ENCODE peak calls at places on chromosomes 12 and 14, in six cellular contexts. C, S, Y, E, J and L are unnamed samples.

GRCh38 chr14:97065305-97066067 is 268.3 kb downstream of the VRK1 start:
- DNase-seq in C (no peak), E (no peak), J (no peak), S (no peak), Y (peak; percentile 83), L (no peak)

GRCh38 chr14:32099473-32099872 is 22.4 kb downstream of the ARHGAP5 start:
- DNase-seq in Y (no peak), S (no peak), J (no peak), C (no peak), E (no peak), L (no peak)

GRCh38 chr12:22684526-22685118 is 59.7 kb downstream of the ETNK1 start:
- DNase-seq in J (no peak), E (peak; percentile 74), Y (peak; percentile 54), S (peak; percentile 59), C (no peak), L (peak; percentile 78)

GRCh38 chr12:100554608-100555077 is 18.8 kb upstream of the GAS2L3 start:
- DNase-seq in S (peak; percentile 88), E (peak; percentile 95), C (no peak), Y (peak; percentile 92), J (no peak), L (peak; percentile 96)

GRCh38 chr12:41034686-41035085 is 153.4 kb upstream of the PDZRN4 start:
- DNase-seq in C (no peak), S (no peak), J (no peak), Y (no peak), E (no peak), L (no peak)

GRCh38 chr14:68229423-68229831 is 409.8 kb downstream of the RAD51B start:
- DNase-seq in S (no peak), C (no peak), Y (no peak), E (no peak), J (no peak), L (no peak)

GRCh38 chr12:101802486-101802885 is 28.3 kb downstream of the GNPTAB start:
- DNase-seq in J (no peak), E (no peak), Y (no peak), C (no peak), S (no peak), L (no peak)

GRCh38 chr14:74475678-74476077 is 17.4 kb downstream of the NPC2 start:
- DNase-seq in E (peak; percentile 60), S (no peak), C (no peak), J (no peak), Y (peak; percentile 45), L (peak; percentile 61)

GRCh38 chr12:85440273-85440672 is 160.3 kb downstream of the ALX1 start:
- DNase-seq in C (no peak), J (no peak), Y (no peak), E (no peak), S (peak; percentile 26), L (no peak)

GRCh38 chr12:47039756-47040155 is 39.7 kb upstream of the PCED1B start:
- DNase-seq in J (no peak), E (no peak), S (no peak), Y (no peak), C (no peak), L (no peak)

GRCh38 chr12:52256165-52256935 is 18.1 kb upstream of the KRT86 start:
- DNase-seq in C (no peak), Y (peak; percentile 17), S (no peak), J (no peak), E (no peak), L (no peak)

GRCh38 chr12:130920711-130921381 is 32.9 kb upstream of the ADGRD1 start:
- DNase-seq in S (peak; percentile 59), C (peak; percentile 38), E (peak; percentile 69), J (no peak), Y (no peak), L (peak; percentile 54)

GRCh38 chr14:85596562-85596961 is 66.6 kb downstream of the FLRT2 start:
- DNase-seq in Y (no peak), C (no peak), J (no peak), S (no peak), E (no peak), L (no peak)

GRCh38 chr12:6684609-6685008 is 4.6 kb downstream of the ZNF384 start:
- DNase-seq in S (peak; percentile 44), C (no peak), Y (peak; percentile 27), J (no peak), E (peak; percentile 40), L (no peak)

GRCh38 chr12:105644770-105645169 is 314.3 kb downstream of the C12orf75 start:
- DNase-seq in C (peak; percentile 15), S (no peak), J (no peak), Y (no peak), E (no peak), L (no peak)

GRCh38 chr14:57293851-57294837 is 25.4 kb downstream of the AP5M1 start:
- DNase-seq in Y (peak; percentile 53), C (no peak), S (peak; percentile 11), E (peak; percentile 49), J (no peak), L (peak; percentile 54)

GRCh38 chr12:69544087-69544486 is 41.2 kb upstream of the CCT2 start:
- DNase-seq in E (no peak), C (no peak), J (no peak), Y (no peak), S (no peak), L (no peak)

GRCh38 chr12:123092866-123093265 is 58.0 kb downstream of the PITPNM2 start:
- DNase-seq in C (no peak), Y (no peak), J (no peak), S (no peak), E (no peak), L (peak; percentile 29)

GRCh38 chr12:124455336-124455735 is 112.1 kb downstream of the NCOR2 start:
- DNase-seq in E (no peak), S (no peak), Y (no peak), C (no peak), J (no peak), L (no peak)

GRCh38 chr12:54936736-54937135 is 47.8 kb downstream of the TESPA1 start:
- DNase-seq in Y (peak; percentile 80), C (no peak), S (no peak), J (no peak), E (no peak), L (no peak)

GRCh38 chr14:74469548-74470518 is 23.3 kb downstream of the NPC2 start:
- DNase-seq in S (no peak), J (no peak), C (no peak), E (no peak), Y (no peak), L (no peak)

GRCh38 chr12:42588981-42589464 is 523 bp downstream of the PRICKLE1 start:
- DNase-seq in S (peak; percentile 73), Y (peak; percentile 64), E (peak; percentile 38), J (peak; percentile 55), C (no peak), L (peak; percentile 61)

GRCh38 chr12:89067436-89067835 is 284.9 kb downstream of the DUSP6 start:
- DNase-seq in C (no peak), E (peak; percentile 91), S (no peak), J (no peak), Y (peak; percentile 96), L (peak; percentile 65)

GRCh38 chr12:131147894-131148293 is 194.2 kb downstream of the ADGRD1 start:
- DNase-seq in J (no peak), S (no peak), Y (no peak), C (no peak), E (no peak), L (no peak)

GRCh38 chr14:52312872-52313492 is 1.1 kb upstream of the PTGER2 start:
- DNase-seq in C (no peak), J (no peak), Y (no peak), S (peak; percentile 5), E (peak; percentile 56), L (no peak)

GRCh38 chr14:52313493-52313881 is 625 bp upstream of the PTGER2 start:
- DNase-seq in C (no peak), J (no peak), Y (no peak), S (no peak), E (peak; percentile 39), L (no peak)

GRCh38 chr14:52313903-52314481 is at the start of gene PTGER2:
- DNase-seq in C (peak; percentile 69), E (peak; percentile 87), S (peak; percentile 86), J (peak; percentile 45), Y (peak; percentile 91), L (peak; percentile 97)

GRCh38 chr14:52314521-52315354 is 626 bp downstream of the PTGER2 start:
- DNase-seq in E (no peak), Y (no peak), J (no peak), C (peak; percentile 29), S (peak; percentile 30), L (peak; percentile 40)

GRCh38 chr14:52315355-52315718 is 1.2 kb downstream of the PTGER2 start:
- DNase-seq in J (no peak), E (no peak), C (no peak), S (no peak), Y (no peak), L (peak; percentile 28)
- H3K4me3 ChIP-seq in J (peak overlapping the region; percentile 65), E (peak overlapping the region; percentile 52), C (peak overlapping the region; percentile 58), S (peak overlapping the region; percentile 52), Y (no peak overlapping the region), L (peak overlapping the region; percentile 89)

DNA sequence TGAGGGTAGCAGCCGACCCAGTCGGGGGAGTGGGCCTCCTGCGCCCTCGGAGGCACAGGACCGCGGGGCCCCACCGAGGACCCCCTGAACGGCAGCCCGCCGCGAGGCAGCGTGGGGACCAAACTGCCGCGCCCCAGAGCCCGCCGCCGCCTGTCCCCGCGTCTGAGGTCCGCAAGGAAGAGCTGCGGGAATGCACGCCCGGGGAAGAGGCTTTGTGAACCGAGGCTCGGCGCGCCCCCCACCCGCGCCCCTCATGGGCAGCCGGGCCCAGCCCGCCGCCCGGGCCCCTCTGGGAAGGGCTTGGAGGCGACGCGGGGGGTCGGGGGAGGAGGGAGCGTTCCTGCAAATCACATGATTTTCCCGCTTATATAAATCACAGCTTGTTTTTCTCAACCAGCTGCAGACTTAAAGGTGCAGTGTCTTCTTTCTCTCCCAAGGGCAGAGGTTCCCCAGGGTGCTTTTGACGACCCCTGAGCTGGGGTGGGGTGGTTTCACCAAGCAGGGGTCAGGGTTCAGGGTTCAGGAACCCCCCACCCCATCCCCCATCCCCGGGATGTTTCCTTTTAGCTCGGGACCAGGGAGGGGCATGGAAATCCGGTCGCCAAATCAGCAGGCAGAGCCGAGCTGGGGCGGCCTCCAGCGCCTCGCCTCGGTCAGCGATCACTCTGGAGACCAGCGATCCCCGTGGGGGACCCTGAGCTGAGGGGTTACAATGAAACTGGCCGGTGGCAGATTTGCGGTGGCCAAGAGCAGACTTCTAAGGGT is 44.7 kb upstream of the ATP23 start:
- DNase-seq in Y (no peak), C (peak; percentile 76), S (peak; percentile 82), E (peak; percentile 82), J (peak; percentile 84), L (peak; percentile 82)
- TF ChIP-seq CTCF in Y (no peak), C (no peak), S (peak; percentile 52), E (peak; percentile 36), J (peak; percentile 72), L (peak; percentile 58)

GRCh38 chr12:14814082-14814481 is at the start of gene SMCO3:
- DNase-seq in S (no peak), J (no peak), C (no peak), Y (no peak), E (no peak), L (peak; percentile 31)
- H3K4me3 ChIP-seq in S (no peak within 1 kb of the TSS), J (no peak within 1 kb of the TSS), C (no peak within 1 kb of the TSS), Y (no peak within 1 kb of the TSS), E (no peak within 1 kb of the TSS), L (no peak within 1 kb of the TSS)

DNA sequence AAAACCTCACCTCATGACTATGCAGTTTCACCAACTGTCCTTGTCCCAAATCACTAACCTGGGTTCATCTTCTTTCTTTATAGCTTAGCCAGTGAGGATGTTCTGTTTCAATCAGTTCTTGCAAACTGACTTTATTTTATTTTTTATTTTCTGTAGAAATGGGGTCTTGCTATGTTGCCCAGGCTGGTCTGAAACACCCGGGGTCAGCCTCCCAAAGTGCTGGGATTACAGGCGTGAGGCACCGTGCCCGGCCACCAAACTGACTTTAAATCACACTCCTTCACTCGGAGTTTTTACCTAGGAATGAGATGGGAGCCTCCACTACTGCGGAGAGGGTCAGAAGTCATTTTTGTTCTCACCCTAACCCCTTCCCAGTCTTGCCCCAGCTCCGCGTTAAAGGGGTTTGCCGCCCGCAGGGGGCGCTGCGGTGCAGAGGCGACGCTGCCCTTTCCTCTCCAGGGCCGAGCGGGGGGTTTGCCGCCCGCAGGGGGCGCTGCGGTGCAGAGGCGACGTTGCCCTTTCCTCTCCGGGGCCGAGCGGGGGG is 7.0 kb upstream of the B4GALNT3 start:
- DNase-seq in J (no peak), S (no peak), E (no peak), Y (no peak), C (no peak), L (no peak)
- TF ChIP-seq CTCF in J (no peak), S (no peak), E (peak; percentile 25), Y (no peak), C (peak; percentile 52), L (peak; percentile 48)